ENCODE peak calls at places on chromosomes 6 and 20, in four cellular contexts. One of them, this sample, is unnamed. For H3K27me3 and H3K4me1, the result is how much of the 10 kb centered on the place peaks cover.

GRCh38 chr6:31906122-31906521 is 4.2 kb upstream of the ZBTB12 start:
- DNase-seq in mesenchymal stem cell: no peak
- DNase-seq in HCT116: no peak
- DNase-seq in H9: peak
- DNase-seq in this sample: no peak

GRCh38 chr20:1674361-1674760 is 16.8 kb upstream of the SIRPG start:
- DNase-seq in mesenchymal stem cell: no peak
- DNase-seq in HCT116: no peak
- DNase-seq in H9: no peak
- DNase-seq in this sample: no peak

GRCh38 chr20:44370639-44371218 is 15.2 kb downstream of the HNF4A start:
- DNase-seq in mesenchymal stem cell: no peak
- DNase-seq in HCT116: no peak
- DNase-seq in H9: peak
- DNase-seq in this sample: no peak

GRCh38 chr20:32737371-32738223 is 5.7 kb downstream of the COMMD7 start:
- DNase-seq in mesenchymal stem cell: peak
- DNase-seq in HCT116: no peak
- DNase-seq in H9: no peak
- DNase-seq in this sample: no peak

GRCh38 chr20:12925214-12925755 is 83.5 kb upstream of the SPTLC3 start:
- DNase-seq in mesenchymal stem cell: peak
- DNase-seq in HCT116: peak
- DNase-seq in H9: peak
- DNase-seq in this sample: peak

GRCh38 chr6:44128020-44128917 is 915 bp downstream of the TMEM63B start:
- DNase-seq in mesenchymal stem cell: peak
- DNase-seq in HCT116: no peak
- DNase-seq in H9: peak
- DNase-seq in this sample: no peak

GRCh38 chr6:10511477-10511876 is 9.7 kb upstream of the GCNT2 start:
- DNase-seq in mesenchymal stem cell: peak
- DNase-seq in HCT116: no peak
- DNase-seq in H9: no peak
- DNase-seq in this sample: no peak

GRCh38 chr6:11589261-11589660 is 51.7 kb downstream of the TMEM170B start:
- DNase-seq in mesenchymal stem cell: no peak
- DNase-seq in HCT116: no peak
- DNase-seq in H9: no peak
- DNase-seq in this sample: no peak

GRCh38 chr6:39543117-39543516 is 182.1 kb downstream of the KIF6 start:
- DNase-seq in mesenchymal stem cell: no peak
- DNase-seq in HCT116: no peak
- DNase-seq in H9: no peak
- DNase-seq in this sample: no peak

GRCh38 chr6:90393232-90393884 is 96.7 kb upstream of the BACH2 start:
- DNase-seq in mesenchymal stem cell: peak
- DNase-seq in HCT116: peak
- DNase-seq in H9: peak
- DNase-seq in this sample: peak

GRCh38 chr20:63312690-63313348 is 19.8 kb downstream of the COL20A1 start:
- DNase-seq in mesenchymal stem cell: no peak
- DNase-seq in HCT116: no peak
- DNase-seq in H9: no peak
- DNase-seq in this sample: no peak

GRCh38 chr6:71404145-71404966 is 115.7 kb downstream of the OGFRL1 start:
- DNase-seq in mesenchymal stem cell: peak
- DNase-seq in HCT116: peak
- DNase-seq in H9: no peak
- DNase-seq in this sample: peak

GRCh38 chr20:43533060-43533459 is 25.6 kb downstream of the L3MBTL1 start:
- DNase-seq in mesenchymal stem cell: no peak
- DNase-seq in HCT116: no peak
- DNase-seq in H9: no peak
- DNase-seq in this sample: no peak

GRCh38 chr20:53691811-53692192 is 98.2 kb upstream of the ZNF217 start:
- DNase-seq in mesenchymal stem cell: no peak
- DNase-seq in HCT116: no peak
- DNase-seq in H9: no peak
- DNase-seq in this sample: no peak

GRCh38 chr20:47019106-47019824 is 124.6 kb downstream of the EYA2 start:
- DNase-seq in mesenchymal stem cell: peak
- DNase-seq in HCT116: no peak
- DNase-seq in H9: no peak
- DNase-seq in this sample: peak

GRCh38 chr6:131773284-131773950 is 34.4 kb upstream of the ENPP1 start:
- DNase-seq in mesenchymal stem cell: no peak
- DNase-seq in HCT116: no peak
- DNase-seq in H9: no peak
- DNase-seq in this sample: no peak

GRCh38 chr6:135883045-135883444 is 31.5 kb downstream of the PDE7B start:
- DNase-seq in mesenchymal stem cell: peak
- DNase-seq in HCT116: no peak
- DNase-seq in H9: no peak
- DNase-seq in this sample: no peak

GRCh38 chr20:45087115-45087785 is 13.7 kb downstream of the KCNS1 start:
- DNase-seq in mesenchymal stem cell: no peak
- DNase-seq in HCT116: no peak
- DNase-seq in H9: no peak
- DNase-seq in this sample: no peak

GRCh38 chr6:151916680-151917164 is 109.2 kb downstream of the ESR1 start:
- DNase-seq in mesenchymal stem cell: peak
- DNase-seq in HCT116: no peak
- DNase-seq in H9: no peak
- DNase-seq in this sample: no peak

GRCh38 chr6:13098808-13099570 is 229.3 kb downstream of the TBC1D7 start:
- DNase-seq in mesenchymal stem cell: no peak
- DNase-seq in HCT116: no peak
- DNase-seq in H9: no peak
- DNase-seq in this sample: no peak

GRCh38 chr6:127641905-127642304 is 64.9 kb downstream of the C6orf58 start:
- DNase-seq in mesenchymal stem cell: peak
- DNase-seq in HCT116: peak
- DNase-seq in H9: peak
- DNase-seq in this sample: peak

GRCh38 chr6:25085761-25086160 is 150.0 kb upstream of the RIPOR2 start:
- DNase-seq in mesenchymal stem cell: no peak
- DNase-seq in HCT116: no peak
- DNase-seq in H9: no peak
- DNase-seq in this sample: no peak

GRCh38 chr6:75044846-75045245 is 161.0 kb downstream of the COL12A1 start:
- DNase-seq in mesenchymal stem cell: no peak
- DNase-seq in HCT116: no peak
- DNase-seq in H9: no peak
- DNase-seq in this sample: no peak

GRCh38 chr20:8829232-8829631 is 239.7 kb upstream of the PLCB4 start:
- DNase-seq in mesenchymal stem cell: no peak
- DNase-seq in HCT116: no peak
- DNase-seq in H9: no peak
- DNase-seq in this sample: no peak

GRCh38 chr6:74410630-74411029 is 714.6 kb downstream of the CD109 start:
- DNase-seq in mesenchymal stem cell: peak
- DNase-seq in HCT116: no peak
- DNase-seq in H9: no peak
- DNase-seq in this sample: no peak

GRCh38 chr6:150452642-150453243 is 83.9 kb downstream of the IYD start:
- DNase-seq in mesenchymal stem cell: no peak
- DNase-seq in HCT116: no peak
- DNase-seq in H9: no peak
- DNase-seq in this sample: peak

GRCh38 chr6:45791600-45792168 is 224.0 kb downstream of the CLIC5 start:
- DNase-seq in mesenchymal stem cell: peak
- DNase-seq in HCT116: no peak
- DNase-seq in H9: no peak
- DNase-seq in this sample: no peak

GRCh38 chr6:118843685-118844390 is 50.1 kb upstream of the ASF1A start:
- DNase-seq in mesenchymal stem cell: no peak
- DNase-seq in HCT116: no peak
- DNase-seq in H9: no peak
- DNase-seq in this sample: no peak

GRCh38 chr20:54293526-54293925 is 85.6 kb downstream of the PFDN4 start:
- DNase-seq in mesenchymal stem cell: no peak
- DNase-seq in HCT116: no peak
- DNase-seq in H9: no peak
- DNase-seq in this sample: no peak

GRCh38 chr6:157840776-157841175 is 17.7 kb downstream of the SNX9 start:
- DNase-seq in mesenchymal stem cell: peak
- DNase-seq in HCT116: no peak
- DNase-seq in H9: no peak
- DNase-seq in this sample: no peak

GRCh38 chr6:37242042-37242428 is 15.5 kb upstream of the TBC1D22B start:
- DNase-seq in mesenchymal stem cell: no peak
- DNase-seq in HCT116: no peak
- DNase-seq in H9: no peak
- DNase-seq in this sample: no peak

GRCh38 chr6:37239950-37240713 is 17.4 kb upstream of the TBC1D22B start:
- DNase-seq in mesenchymal stem cell: peak
- DNase-seq in HCT116: peak
- DNase-seq in H9: no peak
- DNase-seq in this sample: no peak

GRCh38 chr6:37237789-37238188 is 19.8 kb upstream of the TBC1D22B start:
- DNase-seq in mesenchymal stem cell: no peak
- DNase-seq in HCT116: no peak
- DNase-seq in H9: no peak
- DNase-seq in this sample: no peak

GRCh38 chr6:37241131-37241530 is 16.4 kb upstream of the TBC1D22B start:
- DNase-seq in mesenchymal stem cell: no peak
- DNase-seq in HCT116: no peak
- DNase-seq in H9: no peak
- DNase-seq in this sample: no peak

DNA sequence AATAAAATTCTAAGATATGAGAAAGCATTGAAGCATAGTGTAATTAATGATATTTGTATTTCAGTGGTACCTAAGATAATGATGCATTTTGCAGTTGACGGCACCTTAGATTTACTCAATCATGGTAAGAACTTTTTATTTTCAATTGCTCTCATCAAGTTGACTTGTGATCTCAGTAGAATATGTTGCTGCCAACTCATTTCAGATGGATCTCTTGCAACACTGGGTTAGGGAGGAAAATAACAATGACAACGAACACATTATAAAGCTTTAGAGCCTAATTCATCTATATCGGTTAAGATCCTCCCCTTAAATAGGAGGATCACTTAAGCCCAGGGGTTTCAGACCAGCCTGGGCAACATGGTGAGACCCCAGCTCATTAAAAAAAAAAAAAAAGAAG is 18.1 kb upstream of the TBC1D22B start:
- DNase-seq in mesenchymal stem cell: no peak
- DNase-seq in HCT116: no peak
- DNase-seq in H9: no peak
- DNase-seq in this sample: no peak
- H3K9ac ChIP-seq in mesenchymal stem cell: peak
- H3K9ac ChIP-seq in HCT116: peak
- H3K9ac ChIP-seq in H9: no peak
- H3K9ac ChIP-seq in this sample: no peak

DNA sequence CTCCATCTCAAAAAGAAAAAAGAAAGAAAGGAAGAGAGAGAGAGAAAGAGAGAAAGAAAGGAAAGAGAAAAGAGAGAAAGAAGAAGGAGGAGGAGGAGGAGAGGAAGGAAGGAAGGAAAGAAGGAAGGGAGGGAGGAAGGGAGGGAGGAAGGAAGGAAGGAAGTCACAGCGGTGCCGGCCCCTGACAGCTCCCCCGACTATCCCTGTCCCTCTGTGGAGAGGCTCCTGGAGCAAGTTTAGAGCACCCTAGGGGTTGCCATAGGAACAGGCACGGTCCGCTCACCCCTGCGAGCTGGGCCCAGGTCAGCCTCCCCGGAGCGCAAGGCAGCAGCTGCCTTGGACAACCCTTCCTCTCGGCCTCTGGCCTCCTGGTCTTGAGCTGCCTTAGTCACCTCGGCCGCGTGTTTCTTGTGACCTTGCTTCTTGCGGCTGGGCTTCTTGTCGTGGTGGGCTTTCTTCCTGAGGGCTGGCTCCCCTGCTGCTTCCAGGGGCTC is 6.8 kb downstream of the BNIP5 start:
- DNase-seq in mesenchymal stem cell: no peak
- DNase-seq in HCT116: no peak
- DNase-seq in H9: peak
- DNase-seq in this sample: no peak
- H3K27me3 ChIP-seq in mesenchymal stem cell: half or more
- H3K27me3 ChIP-seq in HCT116: under half
- H3K27me3 ChIP-seq in H9: under half
- H3K27me3 ChIP-seq in this sample: under half

GRCh38 chr6:111592726-111593515 is 12.8 kb downstream of the TRAF3IP2 start:
- DNase-seq in mesenchymal stem cell: no peak
- DNase-seq in HCT116: no peak
- DNase-seq in H9: no peak
- DNase-seq in this sample: no peak
- H3K4me1 ChIP-seq in mesenchymal stem cell: under half
- H3K4me1 ChIP-seq in HCT116: under half
- H3K4me1 ChIP-seq in H9: under half
- H3K4me1 ChIP-seq in this sample: under half

DNA sequence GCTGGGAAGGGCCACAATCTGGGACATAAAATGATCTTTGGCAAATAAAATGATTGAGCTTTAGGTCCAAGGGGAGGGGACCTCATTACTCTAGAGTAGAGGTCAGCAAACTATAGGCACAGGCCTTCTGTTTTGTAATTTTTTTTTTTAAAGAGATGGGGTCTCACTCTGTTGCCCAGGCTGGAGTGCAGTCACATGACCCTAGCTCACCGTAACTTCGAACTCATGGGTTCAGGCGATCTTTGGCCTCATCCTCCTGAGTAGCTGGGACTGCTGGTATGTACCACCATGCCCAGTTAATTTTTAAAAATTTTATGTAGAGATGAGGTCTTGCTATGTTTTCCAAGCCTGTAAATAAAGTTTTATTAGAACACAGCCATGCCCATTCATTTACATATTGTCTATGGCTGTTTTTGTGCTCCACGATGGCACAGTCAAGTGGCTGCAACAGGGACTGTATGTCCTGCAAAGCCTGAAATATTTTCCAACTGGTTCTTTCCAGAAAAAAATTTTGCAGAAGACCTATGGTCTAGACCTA is 82.1 kb downstream of the ELOVL5 start:
- DNase-seq in mesenchymal stem cell: no peak
- DNase-seq in HCT116: no peak
- DNase-seq in H9: no peak
- DNase-seq in this sample: no peak
- H3K9ac ChIP-seq in mesenchymal stem cell: no peak
- H3K9ac ChIP-seq in HCT116: no peak
- H3K9ac ChIP-seq in H9: no peak
- H3K9ac ChIP-seq in this sample: no peak

GRCh38 chr6:27539551-27539950 is 66.6 kb upstream of the ZNF184 start:
- DNase-seq in mesenchymal stem cell: no peak
- DNase-seq in HCT116: no peak
- DNase-seq in H9: no peak
- DNase-seq in this sample: no peak
- H3K27me3 ChIP-seq in mesenchymal stem cell: under half
- H3K27me3 ChIP-seq in HCT116: under half
- H3K27me3 ChIP-seq in H9: under half
- H3K27me3 ChIP-seq in this sample: under half

DNA sequence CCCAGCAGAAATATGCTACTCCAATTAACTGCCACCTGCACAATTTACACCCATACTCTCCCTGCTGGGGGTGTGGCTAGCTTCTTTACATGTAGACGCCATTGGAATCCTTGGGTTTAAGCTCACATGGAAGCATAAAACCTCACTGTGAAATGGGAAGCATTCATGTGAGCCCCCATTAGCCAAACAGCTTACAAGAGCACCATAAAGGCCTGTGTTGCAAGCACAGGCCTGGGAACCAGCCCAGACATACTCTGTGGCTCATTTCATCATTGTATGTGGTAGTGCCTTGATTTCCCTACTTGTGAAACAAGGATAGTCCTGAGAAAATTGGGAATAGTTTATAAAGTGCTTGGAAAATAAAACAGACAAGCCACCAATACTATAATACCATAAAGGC is 7.0 kb downstream of the ADNP start:
- DNase-seq in mesenchymal stem cell: peak
- DNase-seq in HCT116: no peak
- DNase-seq in H9: no peak
- DNase-seq in this sample: no peak
- H3K4me1 ChIP-seq in mesenchymal stem cell: under half
- H3K4me1 ChIP-seq in HCT116: under half
- H3K4me1 ChIP-seq in H9: under half
- H3K4me1 ChIP-seq in this sample: under half

This sample was measured in NT2/D1.